ENCODE peak calls at places on chromosome 14, in eight cellular contexts. X is CD4-positive, CD25-positive, alpha-beta regulatory T cell; C is cardiac fibroblast; R is heart left ventricle; D is AG04450; O is tibial artery; Q is choroid plexus epithelial cell; G is A549. T is an unnamed sample.
A peak's percentile ranks its signal among the peaks of the same experiment; 100 is the strongest.

GRCh38 chr14:51095854-51096823 is 1.2 kb upstream of the TRIM9 start:
- DNase-seq in X (no peak), O (no peak), D (no peak), C (peak; percentile 51), R (no peak), G (peak; percentile 19), Q (peak; percentile 59), T (no peak)

GRCh38 chr14:88614218-88614907 is 51.5 kb downstream of the ZC3H14 start:
- DNase-seq in G (no peak), C (peak; percentile 82), O (no peak), X (no peak), D (peak; percentile 21), Q (peak; percentile 81), R (no peak), T (no peak)

GRCh38 chr14:24296341-24297157 is 3.0 kb downstream of the DHRS1 start:
- DNase-seq in X (peak; percentile 55), Q (peak; percentile 95), C (peak; percentile 98), G (peak; percentile 77), R (peak; percentile 54), O (no peak), D (peak; percentile 83), T (peak; percentile 69)

GRCh38 chr14:96747006-96747405 is 50.2 kb upstream of the VRK1 start:
- DNase-seq in C (no peak), X (no peak), R (no peak), Q (no peak), G (no peak), D (no peak), O (no peak), T (no peak)

GRCh38 chr14:104092931-104093365 is 7.4 kb downstream of the ASPG start:
- DNase-seq in G (no peak), C (no peak), O (no peak), R (no peak), Q (no peak), D (no peak), X (no peak), T (no peak)

GRCh38 chr14:37864861-37865718 is 269.7 kb downstream of the TTC6 start:
- DNase-seq in C (peak; percentile 25), X (no peak), D (no peak), R (no peak), Q (peak; percentile 67), O (no peak), G (peak; percentile 54), T (no peak)

GRCh38 chr14:58690801-58691516 is 53.2 kb downstream of the DACT1 start:
- DNase-seq in R (no peak), C (peak; percentile 0), Q (no peak), D (no peak), O (no peak), G (no peak), X (no peak), T (no peak)

GRCh38 chr14:95901014-95901413 is 24.4 kb downstream of the TUNAR start:
- DNase-seq in C (no peak), O (no peak), X (no peak), D (no peak), Q (no peak), G (no peak), R (no peak), T (no peak)

GRCh38 chr14:88017503-88017902 is 12.6 kb downstream of the GPR65 start:
- DNase-seq in Q (no peak), C (no peak), G (no peak), X (no peak), R (no peak), D (no peak), O (no peak), T (no peak)

GRCh38 chr14:56891226-56891625 is 80.9 kb upstream of the OTX2 start:
- DNase-seq in O (no peak), Q (no peak), C (no peak), X (no peak), D (no peak), G (no peak), R (no peak), T (no peak)

GRCh38 chr14:104264495-104265265 is 126.3 kb downstream of the KIF26A start:
- DNase-seq in O (peak; percentile 59), Q (no peak), C (no peak), X (no peak), R (no peak), D (no peak), G (no peak), T (no peak)

GRCh38 chr14:67514203-67514607 is 18.9 kb upstream of the PLEKHH1 start:
- DNase-seq in C (no peak), O (no peak), Q (no peak), D (no peak), G (no peak), X (no peak), R (peak; percentile 10), T (no peak)

GRCh38 chr14:105272623-105273022 is 24.3 kb downstream of the BTBD6 start:
- DNase-seq in O (no peak), R (no peak), Q (no peak), G (no peak), C (no peak), D (no peak), X (no peak), T (no peak)

GRCh38 chr14:61539631-61540030 is 155.7 kb upstream of the HIF1A start:
- DNase-seq in R (no peak), C (no peak), Q (no peak), G (no peak), D (no peak), O (no peak), X (no peak), T (no peak)

GRCh38 chr14:59331217-59331616 is 134.0 kb downstream of the GPR135 start:
- DNase-seq in Q (no peak), C (no peak), D (no peak), X (no peak), G (no peak), R (no peak), O (no peak), T (no peak)

GRCh38 chr14:49907186-49907585 is 14.3 kb downstream of the ARF6 start:
- DNase-seq in Q (no peak), X (no peak), G (no peak), O (no peak), D (no peak), R (no peak), C (no peak), T (no peak)

GRCh38 chr14:56170028-56170427 is 51.8 kb downstream of the PELI2 start:
- DNase-seq in X (no peak), G (no peak), C (no peak), Q (peak; percentile 57), D (no peak), O (no peak), R (no peak), T (no peak)

GRCh38 chr14:82642425-82642824 is 1108.8 kb upstream of the SEL1L start:
- DNase-seq in X (no peak), Q (peak; percentile 9), O (no peak), D (no peak), R (no peak), C (no peak), G (peak; percentile 61), T (peak; percentile 18)

DNA sequence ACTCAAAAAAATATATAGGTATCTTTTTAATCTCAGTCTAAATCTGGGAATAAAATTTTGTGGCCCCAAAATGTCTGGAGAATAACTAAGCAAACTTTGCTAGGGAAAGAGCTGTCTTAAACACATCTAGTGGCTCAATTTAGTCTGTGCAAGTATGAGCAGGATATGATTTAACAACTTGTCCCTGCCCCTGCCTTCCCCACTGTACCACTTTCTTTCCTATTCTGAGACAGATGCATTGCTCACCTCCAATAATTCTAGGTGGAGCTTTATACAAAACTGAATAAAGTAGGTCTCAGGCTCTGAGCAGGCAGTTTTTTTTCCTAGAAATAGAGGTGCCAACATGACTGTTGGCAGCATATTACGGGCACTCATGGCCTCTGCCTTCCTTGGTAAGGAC is 412.1 kb downstream of the DAD1 start:
- DNase-seq in G (no peak), X (no peak), D (no peak), C (no peak), O (no peak), Q (no peak), R (no peak), T (no peak)
- H3K4me3 ChIP-seq in G (no peak overlapping the region), X (no peak overlapping the region), D (no peak overlapping the region), C (no peak overlapping the region), O (no peak overlapping the region), Q (no peak overlapping the region), R (no peak overlapping the region), T (no peak overlapping the region)

GRCh38 chr14:93811020-93811419 is 22.7 kb upstream of the PRIMA1 start:
- DNase-seq in R (no peak), D (no peak), O (no peak), Q (no peak), C (no peak), X (no peak), G (no peak), T (no peak)

DNA sequence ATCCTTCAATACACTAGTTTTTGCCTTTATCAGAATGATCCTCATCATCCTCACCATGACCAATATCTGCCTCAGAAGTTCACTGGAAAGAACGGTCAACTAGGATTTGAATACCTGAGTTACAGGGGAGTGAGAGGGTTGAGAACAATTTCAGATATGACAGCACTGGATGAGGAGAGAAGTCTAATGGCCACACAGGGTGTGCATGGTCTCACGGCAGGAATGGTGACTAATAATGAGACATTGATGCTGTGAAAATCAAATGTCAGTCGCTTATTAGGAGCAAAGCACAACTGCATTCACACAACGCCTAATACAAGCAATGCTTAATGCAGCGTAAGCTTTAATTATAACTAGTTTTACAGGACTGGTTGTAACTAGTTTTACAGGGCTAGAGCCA is 23.3 kb upstream of the PRIMA1 start:
- DNase-seq in D (no peak), C (no peak), G (no peak), Q (no peak), O (no peak), X (no peak), R (no peak), T (no peak)
- H3K4me3 ChIP-seq in D (no peak overlapping the region), C (no peak overlapping the region), G (no peak overlapping the region), Q (no peak overlapping the region), O (no peak overlapping the region), X (peak overlapping the region; percentile 39), R (no peak overlapping the region), T (no peak overlapping the region)

GRCh38 chr14:89616425-89617141 is 199.6 kb upstream of the FOXN3 start:
- DNase-seq in C (peak; percentile 63), G (no peak), Q (peak; percentile 77), X (peak; percentile 62), R (no peak), D (no peak), O (no peak), T (peak; percentile 71)
- H3K4me3 ChIP-seq in C (no peak overlapping the region), G (no peak overlapping the region), Q (no peak overlapping the region), X (peak overlapping the region; percentile 100), R (peak overlapping the region; percentile 72), D (no peak overlapping the region), O (no peak overlapping the region), T (peak overlapping the region; percentile 71)

GRCh38 chr14:65369560-65369959 is 43.0 kb upstream of the FUT8 start:
- DNase-seq in D (no peak), Q (no peak), R (no peak), C (no peak), O (no peak), X (no peak), G (no peak), T (no peak)

GRCh38 chr14:65373671-65374039 is 38.9 kb upstream of the FUT8 start:
- DNase-seq in D (no peak), G (no peak), O (no peak), X (no peak), Q (no peak), R (no peak), C (no peak), T (no peak)

GRCh38 chr14:65370890-65371289 is 41.6 kb upstream of the FUT8 start:
- DNase-seq in G (no peak), R (no peak), C (no peak), Q (no peak), D (no peak), X (no peak), O (no peak), T (no peak)

GRCh38 chr14:65371784-65372183 is 40.7 kb upstream of the FUT8 start:
- DNase-seq in G (no peak), R (no peak), Q (no peak), O (no peak), C (no peak), X (no peak), D (no peak), T (no peak)

GRCh38 chr14:65373011-65373670 is 39.4 kb upstream of the FUT8 start:
- DNase-seq in C (no peak), R (no peak), Q (no peak), D (no peak), O (no peak), G (no peak), X (no peak), T (no peak)
- H3K4me3 ChIP-seq in C (no peak overlapping the region), R (no peak overlapping the region), Q (no peak overlapping the region), D (no peak overlapping the region), O (no peak overlapping the region), G (no peak overlapping the region), X (no peak overlapping the region), T (no peak overlapping the region)

T was measured in Jurkat, Clone E6-1.